ENCODE peak calls at places on chromosomes 2 and 18, in five cellular contexts. One of them, this sample, is unnamed.

GRCh38 chr2:240418311-240418710 is 17.2 kb upstream of the GPC1 start:
- DNase-seq in NCI-H2081: no peak
- DNase-seq in MCF 10A: no peak
- DNase-seq in frontal cortex: no peak
- DNase-seq in Calu3: no peak
- DNase-seq in this sample: no peak

GRCh38 chr2:65265090-65266045 is 37.7 kb downstream of the ACTR2 start:
- DNase-seq in NCI-H2081: peak; percentile 61
- DNase-seq in MCF 10A: peak; percentile 75
- DNase-seq in frontal cortex: no peak
- DNase-seq in Calu3: peak; percentile 43
- DNase-seq in this sample: peak; percentile 85

GRCh38 chr2:217370391-217370790 is 510.5 kb upstream of the TNP1 start:
- DNase-seq in NCI-H2081: no peak
- DNase-seq in MCF 10A: peak; percentile 75
- DNase-seq in frontal cortex: no peak
- DNase-seq in Calu3: peak; percentile 14
- DNase-seq in this sample: peak; percentile 76

GRCh38 chr2:239042046-239042445 is 194.2 kb downstream of the TWIST2 start:
- DNase-seq in NCI-H2081: no peak
- DNase-seq in MCF 10A: no peak
- DNase-seq in frontal cortex: no peak
- DNase-seq in Calu3: no peak
- DNase-seq in this sample: no peak

GRCh38 chr2:36530983-36531354 is 67.0 kb downstream of the FEZ2 start:
- DNase-seq in NCI-H2081: no peak
- DNase-seq in MCF 10A: no peak
- DNase-seq in frontal cortex: no peak
- DNase-seq in Calu3: no peak
- DNase-seq in this sample: no peak

GRCh38 chr2:172095146-172095904 is 7.4 kb downstream of the DLX2 start:
- DNase-seq in NCI-H2081: peak; percentile 65
- DNase-seq in MCF 10A: peak; percentile 87
- DNase-seq in frontal cortex: peak; percentile 62
- DNase-seq in Calu3: peak; percentile 61
- DNase-seq in this sample: peak; percentile 79

GRCh38 chr18:713135-713490 is 683 bp upstream of the ENOSF1 start:
- DNase-seq in NCI-H2081: no peak
- DNase-seq in MCF 10A: no peak
- DNase-seq in frontal cortex: no peak
- DNase-seq in Calu3: no peak
- DNase-seq in this sample: no peak

GRCh38 chr18:44149706-44150105 is 531.0 kb upstream of the SETBP1 start:
- DNase-seq in NCI-H2081: no peak
- DNase-seq in MCF 10A: peak; percentile 91
- DNase-seq in frontal cortex: no peak
- DNase-seq in Calu3: peak; percentile 31
- DNase-seq in this sample: peak; percentile 4

GRCh38 chr2:133247613-133248012 is 320.6 kb downstream of the NCKAP5 start:
- DNase-seq in NCI-H2081: no peak
- DNase-seq in MCF 10A: no peak
- DNase-seq in frontal cortex: no peak
- DNase-seq in Calu3: no peak
- DNase-seq in this sample: no peak

GRCh38 chr2:24015562-24016375 is 5.9 kb downstream of the MFSD2B start:
- DNase-seq in NCI-H2081: no peak
- DNase-seq in MCF 10A: peak; percentile 93
- DNase-seq in frontal cortex: no peak
- DNase-seq in Calu3: no peak
- DNase-seq in this sample: peak; percentile 36

GRCh38 chr2:127179756-127180155 is 40.3 kb downstream of the CYP27C1 start:
- DNase-seq in NCI-H2081: no peak
- DNase-seq in MCF 10A: no peak
- DNase-seq in frontal cortex: no peak
- DNase-seq in Calu3: no peak
- DNase-seq in this sample: no peak

GRCh38 chr2:161044095-161044874 is 115.9 kb upstream of the TANK start:
- DNase-seq in NCI-H2081: no peak
- DNase-seq in MCF 10A: no peak
- DNase-seq in frontal cortex: no peak
- DNase-seq in Calu3: no peak
- DNase-seq in this sample: no peak

GRCh38 chr18:6917082-6917481 is 187.6 kb downstream of the ARHGAP28 start:
- DNase-seq in NCI-H2081: no peak
- DNase-seq in MCF 10A: peak; percentile 11
- DNase-seq in frontal cortex: no peak
- DNase-seq in Calu3: no peak
- DNase-seq in this sample: no peak

GRCh38 chr18:7221424-7222155 is 9.3 kb upstream of the LRRC30 start:
- DNase-seq in NCI-H2081: peak; percentile 77
- DNase-seq in MCF 10A: peak; percentile 80
- DNase-seq in frontal cortex: no peak
- DNase-seq in Calu3: peak; percentile 60
- DNase-seq in this sample: peak; percentile 78

GRCh38 chr2:127226520-127227263 is 6.6 kb upstream of the CYP27C1 start:
- DNase-seq in NCI-H2081: peak; percentile 67
- DNase-seq in MCF 10A: peak; percentile 90
- DNase-seq in frontal cortex: no peak
- DNase-seq in Calu3: peak; percentile 85
- DNase-seq in this sample: no peak

This sample was measured in RKO.